ENCODE peak calls at places on chromosomes 13 and 19, in four cellular contexts. V, O, X and B are unnamed samples. For H3K36me3, the result is how much of the 10 kb centered on the place peaks cover.

GRCh38 chr19:51135004-51135403 is 7.1 kb upstream of the SIGLEC7 start:
- DNase-seq in V (no peak), O (no peak), X (no peak), B (no peak)

GRCh38 chr13:75938811-75939525 is 302.8 kb downstream of the LMO7 start:
- DNase-seq in V (no peak), O (no peak), X (no peak), B (no peak)

GRCh38 chr19:23974941-23975340 is 60.3 kb downstream of the ZNF726 start:
- DNase-seq in V (no peak), O (no peak), X (no peak), B (no peak)

GRCh38 chr19:37317403-37318209 is 53.3 kb upstream of the ZNF527 start:
- DNase-seq in V (peak), O (peak), X (peak), B (peak)

GRCh38 chr13:30019648-30020626 is 169.5 kb upstream of the UBL3 start:
- DNase-seq in V (no peak), O (no peak), X (no peak), B (no peak)

GRCh38 chr13:76829572-76830327 is 56.5 kb downstream of the KCTD12 start:
- DNase-seq in V (no peak), O (peak), X (no peak), B (no peak)

GRCh38 chr19:31249217-31249616 is 100.0 kb downstream of the TSHZ3 start:
- DNase-seq in V (no peak), O (no peak), X (no peak), B (no peak)

GRCh38 chr13:107233541-107233940 is 665.6 kb upstream of the ARGLU1 start:
- DNase-seq in V (no peak), O (no peak), X (no peak), B (no peak)

GRCh38 chr19:49554701-49555181 is 25.6 kb downstream of the NOSIP start:
- DNase-seq in V (no peak), O (no peak), X (no peak), B (no peak)

GRCh38 chr13:24605923-24606372 is 74.3 kb upstream of the ATP12A start:
- DNase-seq in V (no peak), O (no peak), X (no peak), B (no peak)

GRCh38 chr19:9881720-9882119 is 46.6 kb downstream of the PIN1 start:
- DNase-seq in V (no peak), O (no peak), X (no peak), B (peak)

GRCh38 chr19:42271861-42272534 is 2.9 kb downstream of the CIC start:
- DNase-seq in V (no peak), O (peak), X (no peak), B (no peak)

GRCh38 chr13:23414682-23415081 is 18.8 kb downstream of the SACS start:
- DNase-seq in V (no peak), O (no peak), X (no peak), B (no peak)
- H3K36me3 ChIP-seq in V (under half), O (under half), X (under half), B (under half)

GRCh38 chr19:3684817-3685410 is 15.4 kb downstream of the PIP5K1C start:
- DNase-seq in V (no peak), O (no peak), X (no peak), B (no peak)
- H3K36me3 ChIP-seq in V (under half), O (under half), X (under half), B (under half)

GRCh38 chr19:33500991-33501390 is 20.6 kb downstream of the PEPD start:
- DNase-seq in V (no peak), O (no peak), X (no peak), B (no peak)
- H3K36me3 ChIP-seq in V (under half), O (under half), X (under half), B (under half)

GRCh38 chr13:31022491-31022890 is 90.0 kb downstream of the TEX26 start:
- DNase-seq in V (no peak), O (no peak), X (no peak), B (no peak)
- H3K36me3 ChIP-seq in V (under half), O (under half), X (under half), B (under half)

DNA sequence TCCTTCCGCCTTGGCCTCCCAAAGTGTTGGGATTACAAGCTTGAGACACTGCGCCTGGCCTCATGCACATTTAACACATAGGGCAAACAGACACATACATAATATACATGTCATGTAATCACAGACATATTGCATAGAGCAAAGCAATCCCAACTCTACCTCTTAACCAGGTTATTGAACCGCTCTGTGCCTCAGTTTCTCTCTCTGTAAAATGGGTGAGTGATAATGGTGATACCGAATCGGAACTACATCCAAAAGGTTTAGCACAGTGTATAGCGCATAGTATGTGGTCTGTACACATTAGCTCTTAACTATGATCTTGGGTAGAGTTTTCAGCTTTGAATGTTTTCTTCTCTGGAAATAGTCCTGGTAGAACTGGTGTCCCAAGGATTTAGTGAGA is 4.8 kb downstream of the CAPNS1 start:
- DNase-seq in V (no peak), O (no peak), X (no peak), B (no peak)
- H3K36me3 ChIP-seq in V (under half), O (under half), X (under half), B (under half)

DNA sequence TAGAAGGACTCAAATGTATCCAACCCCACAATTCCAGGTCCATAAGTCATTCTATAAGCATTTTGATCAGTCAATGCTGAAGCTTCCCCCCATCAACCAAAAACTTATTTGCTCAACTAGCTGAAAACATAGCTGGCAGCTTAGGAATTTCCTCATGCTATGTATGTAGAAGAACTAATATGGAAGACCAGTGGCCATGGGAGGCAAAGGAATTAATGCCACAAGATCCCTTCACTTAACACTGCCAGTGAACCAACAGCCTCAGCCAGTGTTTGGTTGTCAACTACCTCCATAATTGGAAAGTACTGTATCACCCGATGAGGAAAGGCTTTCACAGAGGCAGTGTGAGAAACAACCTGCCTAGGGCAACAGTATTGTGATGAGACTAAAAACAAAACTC is 105.4 kb downstream of the ZNF429 start:
- DNase-seq in V (no peak), O (no peak), X (no peak), B (no peak)
- H3K36me3 ChIP-seq in V (under half), O (under half), X (under half), B (under half)

GRCh38 chr19:40662925-40663711 is 27.3 kb downstream of the NUMBL start:
- DNase-seq in V (peak), O (peak), X (peak), B (peak)

GRCh38 chr19:40667602-40668001 is 22.8 kb downstream of the NUMBL start:
- DNase-seq in V (no peak), O (no peak), X (no peak), B (no peak)

GRCh38 chr19:40663712-40664692 is 26.4 kb downstream of the NUMBL start:
- DNase-seq in V (no peak), O (no peak), X (no peak), B (no peak)

GRCh38 chr19:40668991-40669614 is 21.3 kb downstream of the NUMBL start:
- DNase-seq in V (no peak), O (no peak), X (no peak), B (no peak)

GRCh38 chr19:40666803-40667438 is 23.5 kb downstream of the NUMBL start:
- DNase-seq in V (no peak), O (no peak), X (no peak), B (no peak)
- H3K36me3 ChIP-seq in V (under half), O (under half), X (under half), B (under half)

GRCh38 chr13:91572439-91572838 is 174.0 kb downstream of the GPC5 start:
- DNase-seq in V (no peak), O (no peak), X (no peak), B (no peak)

GRCh38 chr13:91567485-91568207 is 169.2 kb downstream of the GPC5 start:
- DNase-seq in V (no peak), O (no peak), X (no peak), B (no peak)

GRCh38 chr13:91574756-91575155 is 176.3 kb downstream of the GPC5 start:
- DNase-seq in V (no peak), O (no peak), X (no peak), B (no peak)

GRCh38 chr13:91572944-91573535 is 174.6 kb downstream of the GPC5 start:
- DNase-seq in V (no peak), O (no peak), X (no peak), B (no peak)

GRCh38 chr13:91571681-91572080 is 173.3 kb downstream of the GPC5 start:
- DNase-seq in V (no peak), O (no peak), X (no peak), B (no peak)
- H3K36me3 ChIP-seq in V (under half), O (under half), X (under half), B (under half)